ENCODE peak calls at places on chromosomes 13 and 19, in eight cellular contexts. B is endodermal cell; I is hepatocyte; V is epithelial cell of esophagus; L is AG04450; H is CD8-positive, alpha-beta memory T cell; C is body of pancreas; R is GM23248. A is an unnamed sample.

GRCh38 chr13:34223984-34224383 is 406.0 kb downstream of the RFC3 start:
- DNase-seq in I (no peak), B (no peak), C (no peak), V (peak; percentile 23), H (no peak), R (peak; percentile 9), L (no peak), A (no peak)

GRCh38 chr13:23510544-23510916 is 59.7 kb upstream of the TNFRSF19 start:
- DNase-seq in L (no peak), H (no peak), R (peak; percentile 81), V (peak; percentile 69), C (no peak), B (no peak), I (no peak), A (no peak)

GRCh38 chr13:113401452-113402415 is 37.8 kb upstream of the GRTP1 start:
- DNase-seq in H (no peak), L (no peak), R (no peak), C (no peak), V (no peak), I (no peak), B (peak; percentile 59), A (no peak)

GRCh38 chr13:62119739-62120700 is 704.4 kb upstream of the PCDH20 start:
- DNase-seq in L (no peak), V (peak; percentile 18), R (peak; percentile 34), H (no peak), C (no peak), B (no peak), I (peak; percentile 30), A (no peak)

GRCh38 chr13:77737583-77738200 is 40.2 kb downstream of the SLAIN1 start:
- DNase-seq in I (peak; percentile 6), C (no peak), B (no peak), R (no peak), H (no peak), L (no peak), V (no peak), A (no peak)

GRCh38 chr19:35776102-35776788 is 881 bp downstream of the ARHGAP33 start:
- DNase-seq in B (no peak), H (peak; percentile 44), C (no peak), I (no peak), L (no peak), R (peak; percentile 12), V (no peak), A (no peak)

GRCh38 chr13:111505175-111505777 is 184.8 kb downstream of the TEX29 start:
- DNase-seq in B (peak; percentile 89), I (no peak), H (no peak), R (peak; percentile 15), L (no peak), C (no peak), V (no peak), A (no peak)

GRCh38 chr13:21043898-21044297 is 17.5 kb downstream of the LATS2 start:
- DNase-seq in C (no peak), I (peak; percentile 51), L (peak; percentile 89), R (peak; percentile 86), V (no peak), H (no peak), B (no peak), A (peak; percentile 75)

GRCh38 chr13:109026266-109026665 is 396.9 kb downstream of the MYO16 start:
- DNase-seq in C (no peak), L (no peak), H (no peak), V (no peak), I (no peak), B (peak; percentile 75), R (no peak), A (no peak)

GRCh38 chr13:38394777-38395504 is 45.3 kb downstream of the UFM1 start:
- DNase-seq in H (no peak), V (peak; percentile 84), I (peak; percentile 31), R (peak; percentile 69), C (no peak), L (no peak), B (no peak), A (no peak)

GRCh38 chr13:65932587-65933239 is 1297.4 kb downstream of the PCDH9 start:
- DNase-seq in I (no peak), B (no peak), V (peak; percentile 72), C (no peak), R (peak; percentile 23), H (no peak), L (no peak), A (no peak)

GRCh38 chr13:90305796-90306195 is 1041.7 kb upstream of the MIR17HG start:
- DNase-seq in I (no peak), H (no peak), V (no peak), B (no peak), R (no peak), C (no peak), L (no peak), A (no peak)

GRCh38 chr19:58519087-58519354 is 589 bp downstream of the ZBTB45 start:
- DNase-seq in V (peak; percentile 81), I (peak; percentile 90), C (peak; percentile 66), L (no peak), R (peak; percentile 91), H (peak; percentile 65), B (peak; percentile 91), A (no peak)

GRCh38 chr19:39202998-39203355 is 1.1 kb downstream of the SYCN start:
- DNase-seq in B (no peak), V (no peak), H (no peak), L (no peak), C (no peak), I (no peak), R (no peak), A (no peak)

GRCh38 chr19:5078666-5079409 is 109.9 kb downstream of the KDM4B start:
- DNase-seq in B (no peak), R (no peak), I (no peak), H (no peak), V (no peak), C (peak; percentile 42), L (no peak), A (no peak)

GRCh38 chr19:35292986-35293732 is 1.2 kb downstream of the MAG start:
- DNase-seq in C (no peak), H (no peak), R (peak; percentile 28), I (no peak), L (no peak), V (no peak), B (peak; percentile 59), A (no peak)

GRCh38 chr19:750640-751423 is at the start of gene MISP:
- DNase-seq in R (no peak), H (no peak), V (peak; percentile 77), L (no peak), B (no peak), C (peak; percentile 57), I (peak; percentile 92), A (no peak)

GRCh38 chr13:111533900-111534645 is 213.6 kb downstream of the TEX29 start:
- DNase-seq in V (no peak), R (no peak), H (no peak), L (no peak), B (no peak), I (no peak), C (no peak), A (no peak)

GRCh38 chr13:77859450-77859849 is 59.2 kb downstream of the EDNRB start:
- DNase-seq in B (no peak), I (no peak), H (no peak), L (peak; percentile 59), R (peak; percentile 88), C (no peak), V (no peak), A (no peak)

GRCh38 chr19:35125746-35126623 is 8.9 kb downstream of the LGI4 start:
- DNase-seq in I (no peak), H (no peak), L (no peak), V (no peak), C (no peak), B (no peak), R (no peak), A (no peak)

GRCh38 chr19:52688335-52688734 is 46.5 kb downstream of the ZNF611 start:
- DNase-seq in V (no peak), R (no peak), C (no peak), L (no peak), H (no peak), B (no peak), I (no peak), A (no peak)
- H3K4me3 ChIP-seq in V (no peak overlapping the region), R (peak overlapping the region; percentile 90), C (no peak overlapping the region), L (peak overlapping the region; percentile 90), H (no peak overlapping the region), B (peak overlapping the region; percentile 99), I (no peak overlapping the region), A (no peak overlapping the region)

DNA sequence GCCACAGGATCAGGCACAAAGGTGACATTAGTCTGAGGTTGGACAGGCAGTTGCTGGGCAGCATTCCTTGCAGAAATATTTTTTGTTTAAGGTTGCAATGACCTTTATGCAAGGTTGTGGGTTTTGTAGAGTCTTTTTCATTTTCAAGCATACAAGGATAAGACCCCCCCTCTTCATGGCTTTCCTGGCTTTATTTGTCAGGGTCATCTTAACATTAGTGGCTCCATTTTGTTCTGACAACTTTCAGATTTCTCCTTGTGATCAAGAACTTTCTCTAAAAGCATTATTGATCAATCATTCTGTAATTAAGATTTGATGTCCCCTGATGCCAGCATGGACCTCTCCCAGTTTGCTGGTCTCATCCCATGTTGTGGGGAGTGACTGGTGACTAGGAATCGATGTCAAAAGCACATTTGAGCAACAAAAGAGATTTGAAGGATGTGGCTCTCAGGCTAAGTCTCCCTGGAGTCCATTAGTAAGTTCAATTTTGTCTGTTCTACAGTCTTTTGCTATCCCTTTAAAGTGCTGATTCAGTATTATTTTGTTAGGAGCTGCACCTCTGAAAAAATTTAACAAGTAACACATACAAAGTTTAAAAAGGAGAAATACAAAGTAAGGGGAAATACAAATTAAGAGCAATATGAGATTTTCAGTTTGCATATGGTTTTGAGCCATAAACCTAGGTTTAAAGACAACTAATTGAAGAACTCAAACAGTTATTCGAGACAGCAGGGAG is 5.3 kb downstream of the CARD8 start:
- DNase-seq in L (no peak), H (no peak), V (no peak), B (no peak), C (no peak), R (no peak), I (no peak), A (no peak)
- H3K4me3 ChIP-seq in L (no peak overlapping the region), H (peak overlapping the region; percentile 30), V (no peak overlapping the region), B (no peak overlapping the region), C (no peak overlapping the region), R (no peak overlapping the region), I (no peak overlapping the region), A (no peak overlapping the region)

DNA sequence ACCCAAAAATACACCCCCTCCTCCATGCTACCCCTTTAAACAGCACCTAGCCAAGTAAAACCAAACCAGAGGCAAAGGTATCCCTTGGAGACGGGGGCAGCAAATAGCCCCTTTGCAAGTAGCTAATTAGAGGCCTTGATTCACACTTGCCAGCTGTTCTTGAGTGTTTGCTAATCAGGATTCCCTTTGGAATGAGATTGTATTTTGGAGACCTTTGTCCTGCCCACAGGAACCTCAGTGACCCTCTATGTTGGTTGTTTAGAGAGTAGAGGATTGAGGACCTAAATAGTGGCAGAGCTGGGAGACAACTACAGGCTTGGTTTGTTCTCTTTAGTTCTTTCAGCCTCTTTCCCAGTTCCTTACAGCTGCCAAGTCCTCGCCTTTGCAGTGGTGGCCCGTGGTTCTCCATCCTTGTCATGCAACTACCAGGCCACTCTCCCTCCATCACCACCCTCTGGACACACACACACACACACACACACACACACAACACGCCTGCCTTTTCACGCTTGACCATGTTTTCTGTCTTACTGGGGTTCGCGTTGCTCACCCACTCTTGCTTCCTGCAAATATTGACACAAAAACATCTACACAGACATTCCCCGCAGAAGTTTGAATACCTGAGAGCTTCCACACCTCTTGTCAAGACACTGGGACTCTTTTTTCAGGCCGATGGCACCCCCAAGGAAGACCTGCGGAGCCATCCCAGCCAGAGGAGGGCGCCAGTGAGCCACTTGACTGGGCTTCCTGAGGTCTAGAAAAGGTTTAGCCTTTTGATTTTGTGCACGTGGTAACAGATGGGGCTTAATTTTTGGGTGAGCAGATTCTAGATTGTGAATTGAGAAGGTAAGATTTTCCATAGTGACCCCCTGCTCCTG is 80.0 kb upstream of the GPR183 start:
- DNase-seq in H (peak; percentile 87), B (peak; percentile 95), R (peak; percentile 36), V (peak; percentile 27), C (peak; percentile 49), L (no peak), I (no peak), A (no peak)
- H3K4me3 ChIP-seq in H (no peak overlapping the region), B (no peak overlapping the region), R (no peak overlapping the region), V (no peak overlapping the region), C (no peak overlapping the region), L (no peak overlapping the region), I (no peak overlapping the region), A (no peak overlapping the region)

GRCh38 chr19:3803114-3803888 is 17.1 kb upstream of the MATK start:
- DNase-seq in C (no peak), H (no peak), L (no peak), V (no peak), B (peak; percentile 40), R (no peak), I (no peak), A (no peak)
- H3K4me3 ChIP-seq in C (no peak overlapping the region), H (no peak overlapping the region), L (no peak overlapping the region), V (no peak overlapping the region), B (no peak overlapping the region), R (no peak overlapping the region), I (no peak overlapping the region), A (no peak overlapping the region)